ENCODE peak calls at places on chromosomes 5 and 9, in ten cellular contexts. K, P, X, W, O, J, A, F, R and H are unnamed samples.
A peak's percentile ranks its signal among the peaks of the same experiment; 100 is the strongest.

GRCh38 chr5:140671472-140672210 is 1.7 kb downstream of the DND1 start:
- DNase-seq in R (no peak), X (no peak), F (no peak), K (no peak), W (no peak), J (no peak), O (no peak), A (no peak), P (no peak), H (no peak)

GRCh38 chr9:29213374-29214161 is 1640.3 kb upstream of the C9orf72 start:
- DNase-seq in O (no peak), X (no peak), R (no peak), K (no peak), A (peak; percentile 30), F (no peak), W (no peak), J (no peak), P (no peak), H (no peak)

GRCh38 chr9:121672213-121672612 is 20.8 kb downstream of the DAB2IP start:
- DNase-seq in X (no peak), P (no peak), W (no peak), O (no peak), R (no peak), J (no peak), K (no peak), F (no peak), A (no peak), H (no peak)

GRCh38 chr9:114180701-114181582 is 25.6 kb downstream of the COL27A1 start:
- DNase-seq in K (no peak), R (no peak), F (no peak), W (no peak), J (no peak), P (no peak), X (no peak), A (no peak), O (no peak), H (no peak)

GRCh38 chr9:120619751-120620655 is 40.0 kb upstream of the CDK5RAP2 start:
- DNase-seq in J (peak; percentile 35), K (peak; percentile 69), P (peak; percentile 64), A (peak; percentile 83), R (peak; percentile 21), O (peak; percentile 17), W (peak; percentile 26), X (peak; percentile 29), F (no peak), H (peak; percentile 67)

GRCh38 chr5:6411141-6411540 is 32.8 kb upstream of the MED10 start:
- DNase-seq in W (no peak), R (no peak), F (peak; percentile 71), O (no peak), A (no peak), K (no peak), X (no peak), J (no peak), P (no peak), H (no peak)

GRCh38 chr5:59798862-59799667 is 94.5 kb downstream of the PDE4D start:
- DNase-seq in F (no peak), X (no peak), O (no peak), R (no peak), W (no peak), K (peak; percentile 50), J (no peak), A (no peak), P (no peak), H (no peak)

GRCh38 chr9:3118081-3118480 is 274.2 kb upstream of the PUM3 start:
- DNase-seq in F (no peak), K (no peak), P (no peak), A (no peak), J (no peak), X (no peak), O (no peak), W (no peak), R (no peak), H (no peak)

GRCh38 chr5:93794954-93795353 is 53.6 kb upstream of the POU5F2 start:
- DNase-seq in O (no peak), K (peak; percentile 29), A (no peak), P (no peak), F (no peak), R (no peak), W (no peak), X (peak; percentile 41), J (no peak), H (no peak)

GRCh38 chr9:134299883-134300282 is 26.4 kb upstream of the RXRA start:
- DNase-seq in W (no peak), R (no peak), O (no peak), K (no peak), A (no peak), P (no peak), X (no peak), F (no peak), J (no peak), H (no peak)

GRCh38 chr9:107635137-107635802 is 145.7 kb upstream of the KLF4 start:
- DNase-seq in K (peak; percentile 18), O (no peak), A (no peak), R (no peak), W (no peak), P (no peak), J (no peak), X (no peak), F (no peak), H (no peak)

GRCh38 chr5:107790671-107791070 is 119.9 kb upstream of the EFNA5 start:
- DNase-seq in J (no peak), O (no peak), R (no peak), W (no peak), K (no peak), F (no peak), P (no peak), X (no peak), A (no peak), H (no peak)